ENCODE peak calls at places on chromosomes 1 and 21, in ten cellular contexts. One of them, this sample, is unnamed.

GRCh38 chr1:35565742-35566133 is 7.4 kb upstream of the TFAP2E start:
- DNase-seq in Karpas-422: no peak
- DNase-seq in ovary: no peak
- DNase-seq in kidney: peak; percentile 71
- DNase-seq in dorsolateral prefrontal cortex: no peak
- DNase-seq in lower lobe of right lung: no peak
- DNase-seq in lung: no peak
- DNase-seq in GM12878: no peak
- DNase-seq in left lung: no peak
- DNase-seq in spleen: peak; percentile 59
- DNase-seq in this sample: no peak

GRCh38 chr1:46405724-46406123 is 11.6 kb downstream of the FAAH start:
- DNase-seq in GM12878: no peak
- DNase-seq in kidney: no peak
- DNase-seq in dorsolateral prefrontal cortex: no peak
- DNase-seq in lower lobe of right lung: no peak
- DNase-seq in ovary: no peak
- DNase-seq in Karpas-422: no peak
- DNase-seq in lung: no peak
- DNase-seq in spleen: no peak
- DNase-seq in left lung: no peak
- DNase-seq in this sample: no peak

GRCh38 chr1:28213315-28213714 is 19.5 kb downstream of the DNAJC8 start:
- DNase-seq in GM12878: no peak
- DNase-seq in dorsolateral prefrontal cortex: no peak
- DNase-seq in ovary: no peak
- DNase-seq in lower lobe of right lung: no peak
- DNase-seq in Karpas-422: no peak
- DNase-seq in lung: no peak
- DNase-seq in spleen: no peak
- DNase-seq in kidney: no peak
- DNase-seq in left lung: no peak
- DNase-seq in this sample: no peak

GRCh38 chr1:202811296-202812175 is 782 bp downstream of the PCAT6 start:
- DNase-seq in left lung: peak; percentile 84
- DNase-seq in lung: no peak
- DNase-seq in lower lobe of right lung: no peak
- DNase-seq in Karpas-422: no peak
- DNase-seq in GM12878: no peak
- DNase-seq in spleen: peak; percentile 88
- DNase-seq in dorsolateral prefrontal cortex: no peak
- DNase-seq in ovary: no peak
- DNase-seq in kidney: no peak
- DNase-seq in this sample: no peak

GRCh38 chr21:39444406-39445145 is 1.0 kb downstream of the LCA5L start:
- DNase-seq in kidney: no peak
- DNase-seq in lower lobe of right lung: no peak
- DNase-seq in spleen: no peak
- DNase-seq in GM12878: no peak
- DNase-seq in ovary: no peak
- DNase-seq in lung: no peak
- DNase-seq in Karpas-422: no peak
- DNase-seq in left lung: no peak
- DNase-seq in dorsolateral prefrontal cortex: no peak
- DNase-seq in this sample: no peak

GRCh38 chr1:186442651-186443114 is 18.2 kb downstream of the PDC start:
- DNase-seq in lung: no peak
- DNase-seq in dorsolateral prefrontal cortex: no peak
- DNase-seq in left lung: no peak
- DNase-seq in Karpas-422: no peak
- DNase-seq in lower lobe of right lung: no peak
- DNase-seq in kidney: no peak
- DNase-seq in spleen: no peak
- DNase-seq in ovary: no peak
- DNase-seq in GM12878: no peak
- DNase-seq in this sample: no peak

GRCh38 chr1:115880981-115881672 is 40.2 kb upstream of the NHLH2 start:
- DNase-seq in kidney: no peak
- DNase-seq in lower lobe of right lung: no peak
- DNase-seq in GM12878: no peak
- DNase-seq in ovary: no peak
- DNase-seq in left lung: no peak
- DNase-seq in lung: no peak
- DNase-seq in Karpas-422: peak; percentile 4
- DNase-seq in spleen: no peak
- DNase-seq in dorsolateral prefrontal cortex: no peak
- DNase-seq in this sample: no peak

GRCh38 chr1:43990271-43991199 is 864 bp upstream of the CCDC24 start:
- DNase-seq in spleen: peak; percentile 77
- DNase-seq in lower lobe of right lung: no peak
- DNase-seq in kidney: peak; percentile 68
- DNase-seq in lung: no peak
- DNase-seq in ovary: no peak
- DNase-seq in Karpas-422: peak; percentile 68
- DNase-seq in GM12878: no peak
- DNase-seq in left lung: peak; percentile 42
- DNase-seq in dorsolateral prefrontal cortex: no peak
- DNase-seq in this sample: no peak

GRCh38 chr1:151635479-151636072 is 23.7 kb downstream of the SNX27 start:
- DNase-seq in kidney: no peak
- DNase-seq in spleen: no peak
- DNase-seq in dorsolateral prefrontal cortex: no peak
- DNase-seq in lower lobe of right lung: no peak
- DNase-seq in left lung: no peak
- DNase-seq in Karpas-422: peak; percentile 51
- DNase-seq in lung: no peak
- DNase-seq in GM12878: no peak
- DNase-seq in ovary: no peak
- DNase-seq in this sample: no peak

GRCh38 chr1:236619398-236619797 is 15.1 kb upstream of the HEATR1 start:
- DNase-seq in Karpas-422: no peak
- DNase-seq in lung: no peak
- DNase-seq in lower lobe of right lung: no peak
- DNase-seq in left lung: no peak
- DNase-seq in spleen: no peak
- DNase-seq in kidney: no peak
- DNase-seq in ovary: no peak
- DNase-seq in GM12878: no peak
- DNase-seq in dorsolateral prefrontal cortex: no peak
- DNase-seq in this sample: no peak

GRCh38 chr1:236622407-236622806 is 18.1 kb upstream of the HEATR1 start:
- DNase-seq in kidney: no peak
- DNase-seq in left lung: no peak
- DNase-seq in ovary: no peak
- DNase-seq in lower lobe of right lung: no peak
- DNase-seq in GM12878: no peak
- DNase-seq in Karpas-422: no peak
- DNase-seq in dorsolateral prefrontal cortex: no peak
- DNase-seq in lung: no peak
- DNase-seq in spleen: no peak
- DNase-seq in this sample: no peak

GRCh38 chr1:236618507-236618906 is 14.2 kb upstream of the HEATR1 start:
- DNase-seq in Karpas-422: no peak
- DNase-seq in GM12878: no peak
- DNase-seq in dorsolateral prefrontal cortex: no peak
- DNase-seq in left lung: no peak
- DNase-seq in lower lobe of right lung: no peak
- DNase-seq in lung: no peak
- DNase-seq in kidney: no peak
- DNase-seq in ovary: no peak
- DNase-seq in spleen: no peak
- DNase-seq in this sample: no peak

GRCh38 chr1:236627717-236628116 is 23.4 kb upstream of the HEATR1 start:
- DNase-seq in Karpas-422: no peak
- DNase-seq in kidney: no peak
- DNase-seq in dorsolateral prefrontal cortex: no peak
- DNase-seq in spleen: no peak
- DNase-seq in lung: no peak
- DNase-seq in ovary: no peak
- DNase-seq in lower lobe of right lung: no peak
- DNase-seq in left lung: no peak
- DNase-seq in GM12878: no peak
- DNase-seq in this sample: no peak

GRCh38 chr1:236623371-236624166 is 19.3 kb upstream of the HEATR1 start:
- DNase-seq in spleen: no peak
- DNase-seq in GM12878: no peak
- DNase-seq in left lung: no peak
- DNase-seq in lower lobe of right lung: no peak
- DNase-seq in Karpas-422: no peak
- DNase-seq in ovary: no peak
- DNase-seq in dorsolateral prefrontal cortex: no peak
- DNase-seq in kidney: no peak
- DNase-seq in lung: no peak
- DNase-seq in this sample: no peak
- H3K27ac ChIP-seq in spleen: no peak overlapping the region
- H3K27ac ChIP-seq in GM12878: no peak overlapping the region
- H3K27ac ChIP-seq in left lung: no peak overlapping the region
- H3K27ac ChIP-seq in lower lobe of right lung: no peak overlapping the region
- H3K27ac ChIP-seq in Karpas-422: no peak overlapping the region
- H3K27ac ChIP-seq in ovary: no peak overlapping the region
- H3K27ac ChIP-seq in dorsolateral prefrontal cortex: no peak overlapping the region
- H3K27ac ChIP-seq in kidney: no peak overlapping the region
- H3K27ac ChIP-seq in lung: no peak overlapping the region
- H3K27ac ChIP-seq in this sample: no peak overlapping the region

GRCh38 chr1:213466578-213466977 is 415.5 kb downstream of the RPS6KC1 start:
- DNase-seq in left lung: no peak
- DNase-seq in lower lobe of right lung: no peak
- DNase-seq in spleen: no peak
- DNase-seq in dorsolateral prefrontal cortex: no peak
- DNase-seq in lung: no peak
- DNase-seq in GM12878: no peak
- DNase-seq in kidney: no peak
- DNase-seq in Karpas-422: no peak
- DNase-seq in ovary: no peak
- DNase-seq in this sample: no peak
- H3K27ac ChIP-seq in left lung: no peak overlapping the region
- H3K27ac ChIP-seq in lower lobe of right lung: no peak overlapping the region
- H3K27ac ChIP-seq in spleen: no peak overlapping the region
- H3K27ac ChIP-seq in dorsolateral prefrontal cortex: no peak overlapping the region
- H3K27ac ChIP-seq in lung: no peak overlapping the region
- H3K27ac ChIP-seq in GM12878: no peak overlapping the region
- H3K27ac ChIP-seq in kidney: no peak overlapping the region
- H3K27ac ChIP-seq in Karpas-422: no peak overlapping the region
- H3K27ac ChIP-seq in ovary: no peak overlapping the region
- H3K27ac ChIP-seq in this sample: no peak overlapping the region

DNA sequence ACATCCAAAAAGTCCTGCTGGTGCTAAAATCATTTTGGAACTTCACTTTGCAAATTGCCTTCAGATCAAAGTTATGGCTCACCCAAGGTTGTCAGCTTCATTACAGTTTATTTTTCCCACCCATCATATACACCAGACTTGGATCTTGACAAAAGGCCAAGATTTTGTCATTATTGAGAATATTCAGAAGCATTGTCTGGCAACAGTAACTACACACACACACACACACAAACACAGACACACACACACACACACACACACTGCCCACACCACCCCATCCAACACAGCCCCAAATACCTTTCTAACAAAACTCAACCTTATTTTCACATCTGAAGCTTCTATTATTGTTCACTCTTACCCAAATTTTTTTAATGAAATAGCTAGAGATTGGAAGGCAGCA is 139.0 kb upstream of the ZC3H11B start:
- DNase-seq in dorsolateral prefrontal cortex: no peak
- DNase-seq in kidney: no peak
- DNase-seq in GM12878: no peak
- DNase-seq in left lung: no peak
- DNase-seq in lower lobe of right lung: no peak
- DNase-seq in Karpas-422: no peak
- DNase-seq in spleen: no peak
- DNase-seq in ovary: no peak
- DNase-seq in lung: no peak
- DNase-seq in this sample: no peak
- H3K27ac ChIP-seq in dorsolateral prefrontal cortex: no peak overlapping the region
- H3K27ac ChIP-seq in kidney: no peak overlapping the region
- H3K27ac ChIP-seq in GM12878: no peak overlapping the region
- H3K27ac ChIP-seq in left lung: no peak overlapping the region
- H3K27ac ChIP-seq in lower lobe of right lung: no peak overlapping the region
- H3K27ac ChIP-seq in Karpas-422: no peak overlapping the region
- H3K27ac ChIP-seq in spleen: no peak overlapping the region
- H3K27ac ChIP-seq in ovary: no peak overlapping the region
- H3K27ac ChIP-seq in lung: no peak overlapping the region
- H3K27ac ChIP-seq in this sample: no peak overlapping the region

GRCh38 chr1:230589951-230590350 is 52.3 kb upstream of the COG2 start:
- DNase-seq in GM12878: no peak
- DNase-seq in Karpas-422: no peak
- DNase-seq in dorsolateral prefrontal cortex: no peak
- DNase-seq in ovary: no peak
- DNase-seq in spleen: no peak
- DNase-seq in lower lobe of right lung: no peak
- DNase-seq in kidney: no peak
- DNase-seq in lung: no peak
- DNase-seq in left lung: no peak
- DNase-seq in this sample: no peak

GRCh38 chr1:230592848-230593247 is 49.4 kb upstream of the COG2 start:
- DNase-seq in Karpas-422: no peak
- DNase-seq in left lung: no peak
- DNase-seq in GM12878: no peak
- DNase-seq in lung: no peak
- DNase-seq in kidney: no peak
- DNase-seq in ovary: no peak
- DNase-seq in lower lobe of right lung: no peak
- DNase-seq in dorsolateral prefrontal cortex: no peak
- DNase-seq in spleen: no peak
- DNase-seq in this sample: no peak

GRCh38 chr1:230594374-230594773 is 47.9 kb upstream of the COG2 start:
- DNase-seq in dorsolateral prefrontal cortex: no peak
- DNase-seq in spleen: no peak
- DNase-seq in lung: no peak
- DNase-seq in GM12878: no peak
- DNase-seq in lower lobe of right lung: no peak
- DNase-seq in ovary: no peak
- DNase-seq in kidney: no peak
- DNase-seq in Karpas-422: no peak
- DNase-seq in left lung: no peak
- DNase-seq in this sample: no peak

GRCh38 chr1:230588323-230588746 is 53.9 kb upstream of the COG2 start:
- DNase-seq in spleen: no peak
- DNase-seq in ovary: no peak
- DNase-seq in lung: no peak
- DNase-seq in GM12878: no peak
- DNase-seq in lower lobe of right lung: no peak
- DNase-seq in left lung: no peak
- DNase-seq in dorsolateral prefrontal cortex: no peak
- DNase-seq in kidney: no peak
- DNase-seq in Karpas-422: no peak
- DNase-seq in this sample: no peak

DNA sequence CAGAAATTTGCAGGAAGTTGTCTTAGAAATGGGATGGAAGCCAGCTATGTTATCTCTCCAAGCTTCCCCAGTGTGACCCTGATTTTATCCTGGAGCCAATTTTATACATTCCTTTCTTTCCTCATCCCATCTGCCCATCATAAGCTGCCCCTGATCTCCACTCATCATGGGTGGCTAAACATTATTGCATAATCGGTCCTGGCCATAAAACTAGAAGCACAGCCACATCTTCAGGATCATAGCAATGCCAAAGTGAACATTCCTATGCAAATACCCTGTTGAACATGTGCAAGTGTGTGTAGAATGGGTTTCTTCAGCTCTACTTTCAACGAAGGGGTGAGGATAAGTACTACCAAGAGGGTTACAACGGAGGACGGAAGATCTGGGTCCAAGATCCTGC is 50.6 kb upstream of the COG2 start:
- DNase-seq in lower lobe of right lung: no peak
- DNase-seq in left lung: no peak
- DNase-seq in lung: no peak
- DNase-seq in Karpas-422: no peak
- DNase-seq in dorsolateral prefrontal cortex: no peak
- DNase-seq in ovary: no peak
- DNase-seq in spleen: no peak
- DNase-seq in kidney: no peak
- DNase-seq in GM12878: no peak
- DNase-seq in this sample: no peak
- H3K27ac ChIP-seq in lower lobe of right lung: no peak overlapping the region
- H3K27ac ChIP-seq in left lung: no peak overlapping the region
- H3K27ac ChIP-seq in lung: no peak overlapping the region
- H3K27ac ChIP-seq in Karpas-422: no peak overlapping the region
- H3K27ac ChIP-seq in dorsolateral prefrontal cortex: no peak overlapping the region
- H3K27ac ChIP-seq in ovary: no peak overlapping the region
- H3K27ac ChIP-seq in spleen: no peak overlapping the region
- H3K27ac ChIP-seq in kidney: no peak overlapping the region
- H3K27ac ChIP-seq in GM12878: no peak overlapping the region
- H3K27ac ChIP-seq in this sample: no peak overlapping the region

This sample was measured in vagina.